ENCODE peak calls at places on chromosomes 5 and 9, in four cellular contexts. F, C, W and I are unnamed samples.

GRCh38 chr5:132464155-132464939 is 26.2 kb downstream of the IRF1 start:
- DNase-seq in F (peak), W (no peak), C (no peak), I (no peak)

GRCh38 chr5:133565993-133566392 is 46.3 kb downstream of the FSTL4 start:
- DNase-seq in W (peak), C (no peak), F (peak), I (no peak)

GRCh38 chr5:175778951-175779475 is 92.4 kb upstream of the CPLX2 start:
- DNase-seq in F (peak), W (no peak), C (no peak), I (no peak)

GRCh38 chr9:85237478-85237877 is 504.3 kb downstream of the AGTPBP1 start:
- DNase-seq in W (no peak), C (no peak), F (no peak), I (no peak)

GRCh38 chr5:157217289-157218024 is 36.8 kb downstream of the ITK start:
- DNase-seq in C (no peak), W (no peak), F (no peak), I (no peak)

GRCh38 chr5:16135506-16135905 is 44.1 kb downstream of the MARCHF11 start:
- DNase-seq in W (peak), F (no peak), C (no peak), I (no peak)

GRCh38 chr9:26973989-26974388 is 17.8 kb downstream of the IFT74 start:
- DNase-seq in W (no peak), C (no peak), F (no peak), I (no peak)

GRCh38 chr9:111431684-111432083 is 52.5 kb downstream of the ECPAS start:
- DNase-seq in C (no peak), W (no peak), F (no peak), I (no peak)

GRCh38 chr9:13915591-13916301 is 398.2 kb downstream of the NFIB start:
- DNase-seq in W (no peak), C (peak), F (no peak), I (no peak)

GRCh38 chr9:105330201-105330600 is 85.8 kb downstream of the SLC44A1 start:
- DNase-seq in W (no peak), C (no peak), F (no peak), I (no peak)

GRCh38 chr9:16282216-16282615 is 588.3 kb downstream of the BNC2 start:
- DNase-seq in C (no peak), F (no peak), W (peak), I (no peak)

GRCh38 chr5:149030392-149030791 is 32.5 kb downstream of the SH3TC2 start:
- DNase-seq in F (no peak), C (no peak), W (peak), I (no peak)